ENCODE peak calls at places on chromosome X, in ten cellular contexts. One of them, this sample, is unnamed.

GRCh38 chrX:9525511-9526248 is 60.8 kb downstream of the TBL1X start:
- DNase-seq in choroid plexus epithelial cell: peak
- DNase-seq in heart left ventricle: no peak
- DNase-seq in small intestine: no peak
- DNase-seq in tibial artery: no peak
- DNase-seq in fibroblast of lung: peak
- DNase-seq in fibroblast of mammary gland: no peak
- DNase-seq in aorta: no peak
- DNase-seq in AG09309: no peak
- DNase-seq in CD4-positive, alpha-beta memory T cell: no peak
- DNase-seq in this sample: no peak

GRCh38 chrX:2931612-2932011 is 2.5 kb upstream of the ARSD start:
- DNase-seq in choroid plexus epithelial cell: no peak
- DNase-seq in heart left ventricle: no peak
- DNase-seq in small intestine: no peak
- DNase-seq in tibial artery: no peak
- DNase-seq in fibroblast of lung: no peak
- DNase-seq in fibroblast of mammary gland: no peak
- DNase-seq in aorta: no peak
- DNase-seq in AG09309: no peak
- DNase-seq in CD4-positive, alpha-beta memory T cell: no peak
- DNase-seq in this sample: no peak

GRCh38 chrX:426881-427280 is 40.2 kb upstream of the PPP2R3B start:
- DNase-seq in choroid plexus epithelial cell: peak
- DNase-seq in heart left ventricle: no peak
- DNase-seq in small intestine: no peak
- DNase-seq in tibial artery: no peak
- DNase-seq in fibroblast of lung: peak
- DNase-seq in fibroblast of mammary gland: no peak
- DNase-seq in aorta: no peak
- DNase-seq in AG09309: no peak
- DNase-seq in CD4-positive, alpha-beta memory T cell: no peak
- DNase-seq in this sample: peak

GRCh38 chrX:15873566-15873965 is 19.0 kb upstream of the AP1S2 start:
- DNase-seq in choroid plexus epithelial cell: peak
- DNase-seq in heart left ventricle: no peak
- DNase-seq in small intestine: peak
- DNase-seq in tibial artery: no peak
- DNase-seq in fibroblast of lung: peak
- DNase-seq in fibroblast of mammary gland: peak
- DNase-seq in aorta: no peak
- DNase-seq in AG09309: no peak
- DNase-seq in CD4-positive, alpha-beta memory T cell: no peak
- DNase-seq in this sample: no peak

GRCh38 chrX:22585831-22586230 is 313.1 kb downstream of the CBLL2 start:
- DNase-seq in choroid plexus epithelial cell: no peak
- DNase-seq in heart left ventricle: no peak
- DNase-seq in small intestine: no peak
- DNase-seq in tibial artery: no peak
- DNase-seq in fibroblast of lung: no peak
- DNase-seq in fibroblast of mammary gland: no peak
- DNase-seq in aorta: no peak
- DNase-seq in AG09309: no peak
- DNase-seq in CD4-positive, alpha-beta memory T cell: no peak
- DNase-seq in this sample: no peak

GRCh38 chrX:42094208-42094607 is 170.9 kb upstream of the CASK start:
- DNase-seq in choroid plexus epithelial cell: peak
- DNase-seq in heart left ventricle: no peak
- DNase-seq in small intestine: peak
- DNase-seq in tibial artery: no peak
- DNase-seq in fibroblast of lung: peak
- DNase-seq in fibroblast of mammary gland: no peak
- DNase-seq in aorta: no peak
- DNase-seq in AG09309: no peak
- DNase-seq in CD4-positive, alpha-beta memory T cell: no peak
- DNase-seq in this sample: peak

GRCh38 chrX:119757979-119758681 is at the start of gene SOWAHD:
- DNase-seq in choroid plexus epithelial cell: no peak
- DNase-seq in heart left ventricle: no peak
- DNase-seq in small intestine: peak
- DNase-seq in tibial artery: peak
- DNase-seq in fibroblast of lung: no peak
- DNase-seq in fibroblast of mammary gland: no peak
- DNase-seq in aorta: peak
- DNase-seq in AG09309: no peak
- DNase-seq in CD4-positive, alpha-beta memory T cell: peak
- DNase-seq in this sample: peak

GRCh38 chrX:71128166-71128833 is 9.9 kb downstream of the MED12 start:
- DNase-seq in choroid plexus epithelial cell: peak
- DNase-seq in heart left ventricle: no peak
- DNase-seq in small intestine: no peak
- DNase-seq in tibial artery: no peak
- DNase-seq in fibroblast of lung: peak
- DNase-seq in fibroblast of mammary gland: peak
- DNase-seq in aorta: no peak
- DNase-seq in AG09309: no peak
- DNase-seq in CD4-positive, alpha-beta memory T cell: no peak
- DNase-seq in this sample: no peak

GRCh38 chrX:24266996-24267395 is 46.9 kb downstream of the SUPT20HL2 start:
- DNase-seq in choroid plexus epithelial cell: no peak
- DNase-seq in heart left ventricle: no peak
- DNase-seq in small intestine: no peak
- DNase-seq in tibial artery: no peak
- DNase-seq in fibroblast of lung: peak
- DNase-seq in fibroblast of mammary gland: peak
- DNase-seq in aorta: no peak
- DNase-seq in AG09309: no peak
- DNase-seq in CD4-positive, alpha-beta memory T cell: no peak
- DNase-seq in this sample: peak

GRCh38 chrX:104253567-104254441 is 929 bp downstream of the ESX1 start:
- DNase-seq in choroid plexus epithelial cell: no peak
- DNase-seq in heart left ventricle: no peak
- DNase-seq in small intestine: no peak
- DNase-seq in tibial artery: no peak
- DNase-seq in fibroblast of lung: no peak
- DNase-seq in fibroblast of mammary gland: no peak
- DNase-seq in aorta: no peak
- DNase-seq in AG09309: no peak
- DNase-seq in CD4-positive, alpha-beta memory T cell: no peak
- DNase-seq in this sample: no peak

GRCh38 chrX:18997916-18998315 is 14.0 kb upstream of the PHKA2 start:
- DNase-seq in choroid plexus epithelial cell: no peak
- DNase-seq in heart left ventricle: no peak
- DNase-seq in small intestine: no peak
- DNase-seq in tibial artery: no peak
- DNase-seq in fibroblast of lung: peak
- DNase-seq in fibroblast of mammary gland: peak
- DNase-seq in aorta: no peak
- DNase-seq in AG09309: no peak
- DNase-seq in CD4-positive, alpha-beta memory T cell: no peak
- DNase-seq in this sample: no peak

GRCh38 chrX:74449322-74449936 is 28.1 kb downstream of the SLC16A2 start:
- DNase-seq in choroid plexus epithelial cell: peak
- DNase-seq in heart left ventricle: no peak
- DNase-seq in small intestine: no peak
- DNase-seq in tibial artery: no peak
- DNase-seq in fibroblast of lung: peak
- DNase-seq in fibroblast of mammary gland: no peak
- DNase-seq in aorta: no peak
- DNase-seq in AG09309: no peak
- DNase-seq in CD4-positive, alpha-beta memory T cell: peak
- DNase-seq in this sample: peak

GRCh38 chrX:11666180-11666579 is 460 bp upstream of the ARHGAP6 start:
- DNase-seq in choroid plexus epithelial cell: no peak
- DNase-seq in heart left ventricle: no peak
- DNase-seq in small intestine: no peak
- DNase-seq in tibial artery: no peak
- DNase-seq in fibroblast of lung: no peak
- DNase-seq in fibroblast of mammary gland: no peak
- DNase-seq in aorta: no peak
- DNase-seq in AG09309: no peak
- DNase-seq in CD4-positive, alpha-beta memory T cell: no peak
- DNase-seq in this sample: no peak

GRCh38 chrX:20274121-20274520 is 7.4 kb upstream of the RPS6KA3 start:
- DNase-seq in choroid plexus epithelial cell: no peak
- DNase-seq in heart left ventricle: no peak
- DNase-seq in small intestine: no peak
- DNase-seq in tibial artery: no peak
- DNase-seq in fibroblast of lung: peak
- DNase-seq in fibroblast of mammary gland: no peak
- DNase-seq in aorta: no peak
- DNase-seq in AG09309: no peak
- DNase-seq in CD4-positive, alpha-beta memory T cell: no peak
- DNase-seq in this sample: no peak

GRCh38 chrX:132520213-132520612 is 31.4 kb upstream of the MBNL3 start:
- DNase-seq in choroid plexus epithelial cell: no peak
- DNase-seq in heart left ventricle: no peak
- DNase-seq in small intestine: no peak
- DNase-seq in tibial artery: no peak
- DNase-seq in fibroblast of lung: no peak
- DNase-seq in fibroblast of mammary gland: no peak
- DNase-seq in aorta: no peak
- DNase-seq in AG09309: no peak
- DNase-seq in CD4-positive, alpha-beta memory T cell: no peak
- DNase-seq in this sample: no peak

GRCh38 chrX:9966775-9967408 is at the start of gene CLDN34:
- DNase-seq in choroid plexus epithelial cell: peak
- DNase-seq in heart left ventricle: no peak
- DNase-seq in small intestine: no peak
- DNase-seq in tibial artery: no peak
- DNase-seq in fibroblast of lung: no peak
- DNase-seq in fibroblast of mammary gland: no peak
- DNase-seq in aorta: no peak
- DNase-seq in AG09309: no peak
- DNase-seq in CD4-positive, alpha-beta memory T cell: no peak
- DNase-seq in this sample: no peak

GRCh38 chrX:37873220-37873619 is 25.8 kb upstream of the DYNLT3 start:
- DNase-seq in choroid plexus epithelial cell: no peak
- DNase-seq in heart left ventricle: no peak
- DNase-seq in small intestine: no peak
- DNase-seq in tibial artery: no peak
- DNase-seq in fibroblast of lung: no peak
- DNase-seq in fibroblast of mammary gland: no peak
- DNase-seq in aorta: no peak
- DNase-seq in AG09309: no peak
- DNase-seq in CD4-positive, alpha-beta memory T cell: no peak
- DNase-seq in this sample: no peak

GRCh38 chrX:129540725-129541184 is 696 bp downstream of the OCRL start:
- DNase-seq in choroid plexus epithelial cell: no peak
- DNase-seq in heart left ventricle: no peak
- DNase-seq in small intestine: peak
- DNase-seq in tibial artery: peak
- DNase-seq in fibroblast of lung: no peak
- DNase-seq in fibroblast of mammary gland: peak
- DNase-seq in aorta: peak
- DNase-seq in AG09309: no peak
- DNase-seq in CD4-positive, alpha-beta memory T cell: no peak
- DNase-seq in this sample: peak
- H3K4me3 ChIP-seq in choroid plexus epithelial cell: peak
- H3K4me3 ChIP-seq in heart left ventricle: peak
- H3K4me3 ChIP-seq in small intestine: peak
- H3K4me3 ChIP-seq in tibial artery: peak
- H3K4me3 ChIP-seq in fibroblast of lung: peak
- H3K4me3 ChIP-seq in fibroblast of mammary gland: peak
- H3K4me3 ChIP-seq in aorta: peak
- H3K4me3 ChIP-seq in AG09309: peak
- H3K4me3 ChIP-seq in CD4-positive, alpha-beta memory T cell: peak
- H3K4me3 ChIP-seq in this sample: peak

GRCh38 chrX:150547511-150548115 is 20.8 kb upstream of the MTM1 start:
- DNase-seq in choroid plexus epithelial cell: peak
- DNase-seq in heart left ventricle: peak
- DNase-seq in small intestine: peak
- DNase-seq in tibial artery: peak
- DNase-seq in fibroblast of lung: peak
- DNase-seq in fibroblast of mammary gland: peak
- DNase-seq in aorta: peak
- DNase-seq in AG09309: no peak
- DNase-seq in CD4-positive, alpha-beta memory T cell: no peak
- DNase-seq in this sample: no peak
- H3K4me3 ChIP-seq in choroid plexus epithelial cell: peak
- H3K4me3 ChIP-seq in heart left ventricle: peak
- H3K4me3 ChIP-seq in small intestine: peak
- H3K4me3 ChIP-seq in tibial artery: peak
- H3K4me3 ChIP-seq in fibroblast of lung: peak
- H3K4me3 ChIP-seq in fibroblast of mammary gland: peak
- H3K4me3 ChIP-seq in aorta: no peak
- H3K4me3 ChIP-seq in AG09309: peak
- H3K4me3 ChIP-seq in CD4-positive, alpha-beta memory T cell: no peak
- H3K4me3 ChIP-seq in this sample: no peak

GRCh38 chrX:138914751-138915150 is 203.2 kb upstream of the FGF13 start:
- DNase-seq in choroid plexus epithelial cell: no peak
- DNase-seq in heart left ventricle: no peak
- DNase-seq in small intestine: no peak
- DNase-seq in tibial artery: no peak
- DNase-seq in fibroblast of lung: peak
- DNase-seq in fibroblast of mammary gland: no peak
- DNase-seq in aorta: no peak
- DNase-seq in AG09309: no peak
- DNase-seq in CD4-positive, alpha-beta memory T cell: no peak
- DNase-seq in this sample: no peak
- H3K4me3 ChIP-seq in choroid plexus epithelial cell: no peak
- H3K4me3 ChIP-seq in heart left ventricle: no peak
- H3K4me3 ChIP-seq in small intestine: no peak
- H3K4me3 ChIP-seq in tibial artery: no peak
- H3K4me3 ChIP-seq in fibroblast of lung: no peak
- H3K4me3 ChIP-seq in fibroblast of mammary gland: no peak
- H3K4me3 ChIP-seq in aorta: no peak
- H3K4me3 ChIP-seq in AG09309: no peak
- H3K4me3 ChIP-seq in CD4-positive, alpha-beta memory T cell: no peak
- H3K4me3 ChIP-seq in this sample: no peak

DNA sequence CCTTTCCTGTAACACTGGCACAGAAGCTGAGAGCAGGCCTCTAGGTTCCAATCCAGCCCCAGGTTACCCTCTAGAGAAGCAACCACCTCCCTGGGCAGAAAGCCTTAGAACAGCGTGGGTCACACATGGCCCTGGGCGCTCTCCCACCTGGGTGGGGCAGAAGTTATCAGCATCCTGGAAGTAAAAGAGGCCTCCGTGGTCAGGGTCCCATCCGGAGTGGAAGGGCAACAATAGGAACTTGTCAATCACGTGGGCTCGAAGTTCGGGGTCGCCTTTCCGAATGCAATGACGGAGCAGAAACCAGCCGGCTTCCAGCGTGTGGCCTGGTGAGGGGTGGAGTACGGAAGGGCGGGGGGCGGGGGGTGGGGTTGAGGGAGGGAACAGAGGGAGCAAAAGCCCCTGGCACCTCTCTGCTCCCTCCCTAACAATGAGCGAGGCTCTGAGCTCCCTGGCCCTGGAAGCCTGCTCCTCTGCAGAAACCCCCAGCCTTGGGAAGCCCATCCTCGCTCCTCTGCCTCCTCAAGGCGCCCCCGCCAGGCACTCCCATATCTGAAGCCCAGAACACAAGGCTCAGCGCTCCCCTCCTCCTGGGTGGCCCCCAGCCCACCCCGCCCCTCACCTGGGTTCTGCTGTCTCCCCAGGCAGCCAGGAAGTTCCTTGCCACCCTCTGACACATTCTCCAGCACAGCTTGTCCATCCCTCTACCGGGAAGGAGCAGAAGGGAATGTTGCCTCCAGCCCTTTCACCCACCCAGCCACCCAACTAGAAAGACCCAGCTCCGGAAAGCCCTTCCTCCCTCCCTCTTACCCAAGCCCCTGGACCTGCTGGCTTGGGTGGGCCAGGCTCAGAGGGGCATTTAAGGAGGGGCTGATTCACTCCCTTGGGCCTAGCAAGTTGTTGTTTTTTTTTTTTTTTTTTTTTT is 2.9 kb downstream of the RENBP start:
- DNase-seq in choroid plexus epithelial cell: no peak
- DNase-seq in heart left ventricle: no peak
- DNase-seq in small intestine: no peak
- DNase-seq in tibial artery: no peak
- DNase-seq in fibroblast of lung: no peak
- DNase-seq in fibroblast of mammary gland: no peak
- DNase-seq in aorta: no peak
- DNase-seq in AG09309: no peak
- DNase-seq in CD4-positive, alpha-beta memory T cell: no peak
- DNase-seq in this sample: no peak
- H3K4me3 ChIP-seq in choroid plexus epithelial cell: no peak
- H3K4me3 ChIP-seq in heart left ventricle: no peak
- H3K4me3 ChIP-seq in small intestine: no peak
- H3K4me3 ChIP-seq in tibial artery: no peak
- H3K4me3 ChIP-seq in fibroblast of lung: no peak
- H3K4me3 ChIP-seq in fibroblast of mammary gland: no peak
- H3K4me3 ChIP-seq in aorta: no peak
- H3K4me3 ChIP-seq in AG09309: no peak
- H3K4me3 ChIP-seq in CD4-positive, alpha-beta memory T cell: no peak
- H3K4me3 ChIP-seq in this sample: no peak